ENCODE peak calls at places on chromosomes 16 and 17, in seven cellular contexts. One of them, this sample, is unnamed.

GRCh38 chr17:29407856-29408255 is 17.7 kb downstream of the TAOK1 start:
- DNase-seq in anterior cingulate cortex: no peak
- DNase-seq in transverse colon: no peak
- DNase-seq in 8988T: no peak
- DNase-seq in NCI-H69: no peak
- DNase-seq in AG10803: peak
- DNase-seq in stimulated activated CD4-positive, alpha-beta T cell treated with anti-CD3 and anti-CD28 coated beads, Interleukin-12 subunit alpha, Interleukin-12 subunit beta, amount 100 ng/mL, for 24 hours: no peak
- DNase-seq in this sample: no peak

GRCh38 chr16:77868052-77868451 is 79.7 kb downstream of the VAT1L start:
- DNase-seq in anterior cingulate cortex: no peak
- DNase-seq in AG10803: no peak
- DNase-seq in stimulated activated CD4-positive, alpha-beta T cell treated with anti-CD3 and anti-CD28 coated beads, Interleukin-12 subunit alpha, Interleukin-12 subunit beta, amount 100 ng/mL, for 24 hours: no peak
- DNase-seq in 8988T: no peak
- DNase-seq in NCI-H69: no peak
- DNase-seq in transverse colon: no peak
- DNase-seq in this sample: no peak

GRCh38 chr17:44159519-44160210 is 10.8 kb upstream of the ASB16 start:
- DNase-seq in 8988T: no peak
- DNase-seq in NCI-H69: no peak
- DNase-seq in transverse colon: no peak
- DNase-seq in stimulated activated CD4-positive, alpha-beta T cell treated with anti-CD3 and anti-CD28 coated beads, Interleukin-12 subunit alpha, Interleukin-12 subunit beta, amount 100 ng/mL, for 24 hours: no peak
- DNase-seq in anterior cingulate cortex: no peak
- DNase-seq in AG10803: no peak
- DNase-seq in this sample: no peak

GRCh38 chr16:14489460-14489859 is 140.6 kb downstream of the PARN start:
- DNase-seq in AG10803: peak
- DNase-seq in NCI-H69: peak
- DNase-seq in transverse colon: no peak
- DNase-seq in stimulated activated CD4-positive, alpha-beta T cell treated with anti-CD3 and anti-CD28 coated beads, Interleukin-12 subunit alpha, Interleukin-12 subunit beta, amount 100 ng/mL, for 24 hours: no peak
- DNase-seq in 8988T: peak
- DNase-seq in anterior cingulate cortex: no peak
- DNase-seq in this sample: no peak

GRCh38 chr16:87324411-87325275 is 7.5 kb upstream of the C16orf95 start:
- DNase-seq in stimulated activated CD4-positive, alpha-beta T cell treated with anti-CD3 and anti-CD28 coated beads, Interleukin-12 subunit alpha, Interleukin-12 subunit beta, amount 100 ng/mL, for 24 hours: no peak
- DNase-seq in transverse colon: peak
- DNase-seq in anterior cingulate cortex: no peak
- DNase-seq in AG10803: peak
- DNase-seq in 8988T: peak
- DNase-seq in NCI-H69: peak
- DNase-seq in this sample: peak

GRCh38 chr16:1407749-1408148 is 6.8 kb downstream of the UNKL start:
- DNase-seq in anterior cingulate cortex: no peak
- DNase-seq in transverse colon: no peak
- DNase-seq in stimulated activated CD4-positive, alpha-beta T cell treated with anti-CD3 and anti-CD28 coated beads, Interleukin-12 subunit alpha, Interleukin-12 subunit beta, amount 100 ng/mL, for 24 hours: no peak
- DNase-seq in NCI-H69: no peak
- DNase-seq in AG10803: peak
- DNase-seq in 8988T: no peak
- DNase-seq in this sample: no peak

GRCh38 chr16:27361987-27362386 is 40.0 kb upstream of the IL21R start:
- DNase-seq in transverse colon: no peak
- DNase-seq in anterior cingulate cortex: no peak
- DNase-seq in stimulated activated CD4-positive, alpha-beta T cell treated with anti-CD3 and anti-CD28 coated beads, Interleukin-12 subunit alpha, Interleukin-12 subunit beta, amount 100 ng/mL, for 24 hours: no peak
- DNase-seq in NCI-H69: no peak
- DNase-seq in AG10803: no peak
- DNase-seq in 8988T: no peak
- DNase-seq in this sample: no peak

GRCh38 chr16:21100447-21100846 is 50.2 kb downstream of the DNAH3 start:
- DNase-seq in AG10803: peak
- DNase-seq in stimulated activated CD4-positive, alpha-beta T cell treated with anti-CD3 and anti-CD28 coated beads, Interleukin-12 subunit alpha, Interleukin-12 subunit beta, amount 100 ng/mL, for 24 hours: no peak
- DNase-seq in NCI-H69: no peak
- DNase-seq in anterior cingulate cortex: no peak
- DNase-seq in transverse colon: no peak
- DNase-seq in 8988T: no peak
- DNase-seq in this sample: no peak

GRCh38 chr17:46851029-46851741 is at the start of gene WNT9B:
- DNase-seq in AG10803: no peak
- DNase-seq in transverse colon: peak
- DNase-seq in NCI-H69: peak
- DNase-seq in anterior cingulate cortex: no peak
- DNase-seq in stimulated activated CD4-positive, alpha-beta T cell treated with anti-CD3 and anti-CD28 coated beads, Interleukin-12 subunit alpha, Interleukin-12 subunit beta, amount 100 ng/mL, for 24 hours: peak
- DNase-seq in 8988T: peak
- DNase-seq in this sample: peak

GRCh38 chr17:57445051-57445450 is 188.7 kb downstream of the MSI2 start:
- DNase-seq in AG10803: no peak
- DNase-seq in anterior cingulate cortex: no peak
- DNase-seq in transverse colon: no peak
- DNase-seq in 8988T: no peak
- DNase-seq in stimulated activated CD4-positive, alpha-beta T cell treated with anti-CD3 and anti-CD28 coated beads, Interleukin-12 subunit alpha, Interleukin-12 subunit beta, amount 100 ng/mL, for 24 hours: no peak
- DNase-seq in NCI-H69: peak
- DNase-seq in this sample: no peak

GRCh38 chr17:27155866-27156265 is 138.0 kb upstream of the WSB1 start:
- DNase-seq in NCI-H69: no peak
- DNase-seq in anterior cingulate cortex: no peak
- DNase-seq in stimulated activated CD4-positive, alpha-beta T cell treated with anti-CD3 and anti-CD28 coated beads, Interleukin-12 subunit alpha, Interleukin-12 subunit beta, amount 100 ng/mL, for 24 hours: no peak
- DNase-seq in 8988T: no peak
- DNase-seq in transverse colon: no peak
- DNase-seq in AG10803: no peak
- DNase-seq in this sample: no peak

GRCh38 chr17:69607162-69607834 is 192.8 kb downstream of the MAP2K6 start:
- DNase-seq in stimulated activated CD4-positive, alpha-beta T cell treated with anti-CD3 and anti-CD28 coated beads, Interleukin-12 subunit alpha, Interleukin-12 subunit beta, amount 100 ng/mL, for 24 hours: peak
- DNase-seq in AG10803: peak
- DNase-seq in NCI-H69: peak
- DNase-seq in 8988T: no peak
- DNase-seq in anterior cingulate cortex: peak
- DNase-seq in transverse colon: peak
- DNase-seq in this sample: peak

GRCh38 chr16:78571880-78572279 is 472.4 kb downstream of the WWOX start:
- DNase-seq in stimulated activated CD4-positive, alpha-beta T cell treated with anti-CD3 and anti-CD28 coated beads, Interleukin-12 subunit alpha, Interleukin-12 subunit beta, amount 100 ng/mL, for 24 hours: no peak
- DNase-seq in 8988T: no peak
- DNase-seq in AG10803: peak
- DNase-seq in NCI-H69: no peak
- DNase-seq in transverse colon: no peak
- DNase-seq in anterior cingulate cortex: no peak
- DNase-seq in this sample: no peak

GRCh38 chr17:33778505-33779398 is 476.3 kb upstream of the CCL2 start:
- DNase-seq in NCI-H69: peak
- DNase-seq in 8988T: peak
- DNase-seq in transverse colon: peak
- DNase-seq in AG10803: peak
- DNase-seq in anterior cingulate cortex: peak
- DNase-seq in stimulated activated CD4-positive, alpha-beta T cell treated with anti-CD3 and anti-CD28 coated beads, Interleukin-12 subunit alpha, Interleukin-12 subunit beta, amount 100 ng/mL, for 24 hours: peak
- DNase-seq in this sample: peak

GRCh38 chr16:637081-638018 is 1.2 kb upstream of the METTL26 start:
- DNase-seq in 8988T: peak
- DNase-seq in transverse colon: peak
- DNase-seq in NCI-H69: peak
- DNase-seq in anterior cingulate cortex: peak
- DNase-seq in AG10803: peak
- DNase-seq in stimulated activated CD4-positive, alpha-beta T cell treated with anti-CD3 and anti-CD28 coated beads, Interleukin-12 subunit alpha, Interleukin-12 subunit beta, amount 100 ng/mL, for 24 hours: peak
- DNase-seq in this sample: peak

GRCh38 chr17:12512712-12513355 is 152.9 kb upstream of the MYOCD start:
- DNase-seq in stimulated activated CD4-positive, alpha-beta T cell treated with anti-CD3 and anti-CD28 coated beads, Interleukin-12 subunit alpha, Interleukin-12 subunit beta, amount 100 ng/mL, for 24 hours: no peak
- DNase-seq in 8988T: no peak
- DNase-seq in anterior cingulate cortex: no peak
- DNase-seq in transverse colon: no peak
- DNase-seq in AG10803: peak
- DNase-seq in NCI-H69: no peak
- DNase-seq in this sample: no peak

GRCh38 chr17:16661217-16661616 is 7.6 kb upstream of the ZNF624 start:
- DNase-seq in transverse colon: no peak
- DNase-seq in NCI-H69: no peak
- DNase-seq in AG10803: no peak
- DNase-seq in stimulated activated CD4-positive, alpha-beta T cell treated with anti-CD3 and anti-CD28 coated beads, Interleukin-12 subunit alpha, Interleukin-12 subunit beta, amount 100 ng/mL, for 24 hours: no peak
- DNase-seq in anterior cingulate cortex: no peak
- DNase-seq in 8988T: no peak
- DNase-seq in this sample: no peak

GRCh38 chr16:67542464-67542863 is 13.8 kb downstream of the RIPOR1 start:
- DNase-seq in NCI-H69: peak
- DNase-seq in anterior cingulate cortex: no peak
- DNase-seq in transverse colon: peak
- DNase-seq in AG10803: peak
- DNase-seq in stimulated activated CD4-positive, alpha-beta T cell treated with anti-CD3 and anti-CD28 coated beads, Interleukin-12 subunit alpha, Interleukin-12 subunit beta, amount 100 ng/mL, for 24 hours: peak
- DNase-seq in 8988T: peak
- DNase-seq in this sample: no peak

GRCh38 chr17:15946611-15947120 is 1.7 kb downstream of the ADORA2B start:
- DNase-seq in transverse colon: peak
- DNase-seq in stimulated activated CD4-positive, alpha-beta T cell treated with anti-CD3 and anti-CD28 coated beads, Interleukin-12 subunit alpha, Interleukin-12 subunit beta, amount 100 ng/mL, for 24 hours: no peak
- DNase-seq in 8988T: no peak
- DNase-seq in AG10803: no peak
- DNase-seq in anterior cingulate cortex: no peak
- DNase-seq in NCI-H69: no peak
- DNase-seq in this sample: peak

GRCh38 chr17:37300683-37301082 is 75.1 kb upstream of the C17orf78 start:
- DNase-seq in AG10803: no peak
- DNase-seq in NCI-H69: peak
- DNase-seq in transverse colon: no peak
- DNase-seq in stimulated activated CD4-positive, alpha-beta T cell treated with anti-CD3 and anti-CD28 coated beads, Interleukin-12 subunit alpha, Interleukin-12 subunit beta, amount 100 ng/mL, for 24 hours: no peak
- DNase-seq in anterior cingulate cortex: no peak
- DNase-seq in 8988T: no peak
- DNase-seq in this sample: no peak

GRCh38 chr17:1636732-1637285 is 8.2 kb upstream of the SLC43A2 start:
- DNase-seq in AG10803: no peak
- DNase-seq in anterior cingulate cortex: no peak
- DNase-seq in transverse colon: no peak
- DNase-seq in 8988T: no peak
- DNase-seq in NCI-H69: no peak
- DNase-seq in stimulated activated CD4-positive, alpha-beta T cell treated with anti-CD3 and anti-CD28 coated beads, Interleukin-12 subunit alpha, Interleukin-12 subunit beta, amount 100 ng/mL, for 24 hours: no peak
- DNase-seq in this sample: no peak